ENCODE peak calls at places on chromosomes 11 and 22, in seven cellular contexts. X is MM.1S, P is GM23248, K is OCI-LY7, Z is HCT116, R is SK-N-SH, M is GM23338. O is an unnamed sample. For H3K9me2, the result is how much of the 10 kb centered on the place peaks cover.

GRCh38 chr11:17610402-17610894 is 63.4 kb downstream of the OTOG start:
- DNase-seq in P (no peak), K (no peak), R (no peak), Z (no peak), M (no peak), X (no peak), O (no peak)

GRCh38 chr22:39017596-39018365 is 3.1 kb upstream of the APOBEC3D start:
- DNase-seq in M (peak), R (no peak), Z (no peak), P (no peak), X (no peak), K (no peak), O (no peak)

GRCh38 chr22:46595545-46595944 is 24.6 kb upstream of the GRAMD4 start:
- DNase-seq in P (no peak), Z (no peak), X (no peak), M (no peak), R (no peak), K (no peak), O (no peak)

GRCh38 chr22:49628351-49629023 is 199.2 kb downstream of the BRD1 start:
- DNase-seq in X (no peak), P (no peak), M (no peak), K (no peak), Z (no peak), R (no peak), O (no peak)

GRCh38 chr11:981764-982163 is 54.8 kb downstream of the MUC6 start:
- DNase-seq in M (no peak), K (no peak), Z (no peak), P (no peak), X (no peak), R (no peak), O (no peak)

GRCh38 chr22:39170825-39171622 is 18.5 kb upstream of the CBX7 start:
- DNase-seq in P (peak), K (peak), Z (peak), R (peak), M (peak), X (peak), O (peak)

GRCh38 chr22:37213941-37214340 is 1.7 kb upstream of the SSTR3 start:
- DNase-seq in M (no peak), P (no peak), K (no peak), R (no peak), Z (no peak), X (no peak), O (no peak)

GRCh38 chr11:11027271-11027670 is 169.4 kb upstream of the ZBED5 start:
- DNase-seq in Z (no peak), R (no peak), K (no peak), X (no peak), P (peak), M (no peak), O (no peak)

GRCh38 chr11:43573233-43573632 is 107.3 kb upstream of the HSD17B12 start:
- DNase-seq in Z (peak), K (peak), M (peak), R (peak), P (peak), X (peak), O (no peak)

GRCh38 chr22:46671824-46672432 is 51.7 kb downstream of the GRAMD4 start:
- DNase-seq in R (no peak), K (peak), Z (no peak), X (no peak), P (no peak), M (no peak), O (no peak)

GRCh38 chr11:107819361-107820014 is 39.1 kb downstream of the SLC35F2 start:
- DNase-seq in K (no peak), R (no peak), Z (no peak), M (no peak), P (no peak), X (no peak), O (no peak)

GRCh38 chr11:15770798-15771414 is 585.4 kb downstream of the SOX6 start:
- DNase-seq in X (peak), P (peak), Z (peak), K (peak), M (peak), R (no peak), O (no peak)

GRCh38 chr11:61054513-61054912 is 47.8 kb upstream of the CD5 start:
- DNase-seq in R (no peak), Z (no peak), M (no peak), K (no peak), P (no peak), X (no peak), O (no peak)

GRCh38 chr11:57416436-57416835 is 10.5 kb downstream of the SLC43A3 start:
- DNase-seq in X (no peak), P (no peak), Z (no peak), K (no peak), R (no peak), M (no peak), O (no peak)

GRCh38 chr11:67522338-67522737 is 908 bp downstream of the CABP2 start:
- DNase-seq in K (no peak), M (no peak), X (no peak), P (no peak), R (no peak), Z (no peak), O (no peak)

GRCh38 chr11:134068829-134069425 is at the start of gene JAM3:
- DNase-seq in M (peak), X (peak), K (peak), R (peak), P (peak), Z (no peak), O (no peak)

GRCh38 chr11:68025047-68025446 is 5.4 kb upstream of the NDUFS8 start:
- DNase-seq in K (peak), P (no peak), Z (no peak), X (no peak), R (no peak), M (no peak), O (no peak)

GRCh38 chr11:37788141-37788877 is 1190.3 kb upstream of the RAG2 start:
- DNase-seq in P (no peak), K (no peak), Z (no peak), X (no peak), R (no peak), M (no peak), O (no peak)

GRCh38 chr22:22558972-22559603 is at the start of gene PRAME:
- DNase-seq in R (peak), Z (peak), P (peak), M (peak), X (peak), K (peak), O (peak)

GRCh38 chr11:2250485-2250884 is 19.9 kb downstream of the ASCL2 start:
- DNase-seq in Z (no peak), X (no peak), P (no peak), K (no peak), M (no peak), R (no peak), O (no peak)

GRCh38 chr11:95867105-95867504 is 56.8 kb downstream of the MTMR2 start:
- DNase-seq in R (no peak), K (no peak), P (no peak), M (no peak), X (no peak), Z (no peak), O (no peak)

GRCh38 chr22:28395920-28396447 is 283.7 kb downstream of the TTC28 start:
- DNase-seq in K (no peak), Z (no peak), P (peak), X (no peak), M (no peak), R (no peak), O (no peak)

GRCh38 chr11:124194696-124195418 is 11.7 kb downstream of the OR10D3 start:
- DNase-seq in K (peak), R (peak), Z (peak), P (peak), M (peak), X (peak), O (peak)

GRCh38 chr11:10351768-10352641 is 47.1 kb downstream of the ADM start:
- DNase-seq in Z (no peak), M (peak), K (no peak), R (peak), P (peak), X (no peak), O (peak)

GRCh38 chr11:1878134-1879031 is 13.3 kb downstream of the PRR33 start:
- DNase-seq in Z (no peak), K (no peak), M (no peak), X (no peak), P (no peak), R (peak), O (no peak)

GRCh38 chr11:35688023-35688422 is 25.4 kb downstream of the TRIM44 start:
- DNase-seq in M (no peak), P (peak), K (no peak), R (no peak), X (no peak), Z (no peak), O (no peak)

GRCh38 chr22:48951836-48952235 is 875.8 kb downstream of the BRD1 start:
- DNase-seq in X (no peak), Z (no peak), K (no peak), P (no peak), R (no peak), M (no peak), O (no peak)

GRCh38 chr22:49008682-49009235 is 818.9 kb downstream of the BRD1 start:
- DNase-seq in M (no peak), Z (no peak), P (no peak), X (no peak), K (no peak), R (no peak), O (no peak)

GRCh38 chr11:73100578-73100977 is 41.5 kb downstream of the FCHSD2 start:
- DNase-seq in P (no peak), Z (no peak), M (peak), R (no peak), X (no peak), K (no peak), O (no peak)

GRCh38 chr11:62104816-62105610 is 18.8 kb upstream of the INCENP start:
- DNase-seq in R (no peak), X (no peak), M (no peak), P (peak), K (no peak), Z (no peak), O (no peak)

GRCh38 chr22:30880181-30880601 is 88.4 kb downstream of the MORC2 start:
- DNase-seq in X (no peak), M (no peak), R (no peak), P (no peak), Z (no peak), K (no peak), O (no peak)

GRCh38 chr11:64763804-64764611 is 4.2 kb upstream of the PYGM start:
- DNase-seq in R (no peak), P (no peak), M (no peak), K (no peak), Z (no peak), X (no peak), O (no peak)

GRCh38 chr11:130383363-130384168 is 44.8 kb downstream of the ADAMTS8 start:
- DNase-seq in R (no peak), K (no peak), P (peak), Z (no peak), M (peak), X (no peak), O (peak)

GRCh38 chr22:47423266-47423665 is 660.8 kb downstream of the TBC1D22A start:
- DNase-seq in P (no peak), R (no peak), X (no peak), Z (no peak), M (no peak), K (no peak), O (no peak)

GRCh38 chr11:129937592-129938238 is 42.3 kb upstream of the NFRKB start:
- DNase-seq in R (no peak), M (peak), K (peak), P (no peak), Z (no peak), X (no peak), O (no peak)

GRCh38 chr11:99015634-99016454 is 4.9 kb upstream of the CNTN5 start:
- DNase-seq in M (peak), Z (peak), P (peak), X (peak), R (peak), K (peak), O (peak)

GRCh38 chr11:68071281-68072048 is 32.6 kb downstream of the TCIRG1 start:
- DNase-seq in Z (no peak), M (no peak), P (no peak), R (no peak), K (no peak), X (no peak), O (no peak)

GRCh38 chr22:26711205-26711958 is 54.0 kb downstream of the MIAT start:
- DNase-seq in M (no peak), Z (no peak), P (peak), K (peak), R (no peak), X (peak), O (no peak)

GRCh38 chr22:43305806-43306205 is 37.4 kb downstream of the SCUBE1 start:
- DNase-seq in X (no peak), M (no peak), P (no peak), Z (no peak), R (peak), K (no peak), O (no peak)

GRCh38 chr11:30522825-30523224 is 63.3 kb downstream of the MPPED2 start:
- DNase-seq in P (no peak), Z (no peak), R (no peak), K (no peak), M (no peak), X (no peak), O (no peak)

GRCh38 chr11:30521297-30522071 is 64.7 kb downstream of the MPPED2 start:
- DNase-seq in Z (no peak), R (no peak), K (no peak), P (no peak), X (no peak), M (no peak), O (no peak)

GRCh38 chr11:30527566-30527965 is 58.6 kb downstream of the MPPED2 start:
- DNase-seq in Z (no peak), M (no peak), R (no peak), P (no peak), K (no peak), X (no peak), O (no peak)

DNA sequence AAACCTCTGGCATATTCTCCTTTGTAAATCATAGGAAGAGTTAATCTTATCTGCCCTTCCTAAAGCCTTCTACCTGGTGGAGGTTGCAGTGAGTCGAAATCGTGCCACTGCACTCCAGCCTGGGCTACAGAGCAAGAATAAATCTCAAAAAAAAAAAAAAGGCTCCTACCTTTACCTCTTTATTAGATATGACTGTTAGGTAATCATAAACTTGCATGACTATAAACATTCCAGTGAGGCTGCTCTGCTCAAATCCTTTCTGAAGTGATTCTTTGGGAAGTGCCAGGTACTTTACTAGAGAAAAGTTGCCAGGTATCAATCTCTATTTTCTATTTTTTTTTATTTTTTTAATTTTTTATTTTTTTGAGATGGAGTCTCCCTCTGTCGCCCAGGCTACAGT is 59.6 kb downstream of the MPPED2 start:
- DNase-seq in M (no peak), P (no peak), Z (no peak), K (no peak), R (no peak), X (no peak), O (no peak)
- H3K9me2 ChIP-seq in M (under half), P (under half), Z (under half), K (under half), R (under half), X (under half), O (under half)

GRCh38 chr11:84870486-84870885 is 756.7 kb downstream of the DLG2 start:
- DNase-seq in M (no peak), P (no peak), K (no peak), R (no peak), Z (no peak), X (no peak), O (no peak)
- H3K9me2 ChIP-seq in M (under half), P (under half), K (under half), R (under half), Z (under half), X (under half), O (under half)

GRCh38 chr11:114301927-114302326 is 5.7 kb downstream of the NNMT start:
- DNase-seq in K (no peak), X (no peak), P (no peak), R (no peak), M (no peak), Z (no peak), O (no peak)
- H3K9me2 ChIP-seq in K (under half), X (under half), P (under half), R (under half), M (under half), Z (under half), O (under half)

DNA sequence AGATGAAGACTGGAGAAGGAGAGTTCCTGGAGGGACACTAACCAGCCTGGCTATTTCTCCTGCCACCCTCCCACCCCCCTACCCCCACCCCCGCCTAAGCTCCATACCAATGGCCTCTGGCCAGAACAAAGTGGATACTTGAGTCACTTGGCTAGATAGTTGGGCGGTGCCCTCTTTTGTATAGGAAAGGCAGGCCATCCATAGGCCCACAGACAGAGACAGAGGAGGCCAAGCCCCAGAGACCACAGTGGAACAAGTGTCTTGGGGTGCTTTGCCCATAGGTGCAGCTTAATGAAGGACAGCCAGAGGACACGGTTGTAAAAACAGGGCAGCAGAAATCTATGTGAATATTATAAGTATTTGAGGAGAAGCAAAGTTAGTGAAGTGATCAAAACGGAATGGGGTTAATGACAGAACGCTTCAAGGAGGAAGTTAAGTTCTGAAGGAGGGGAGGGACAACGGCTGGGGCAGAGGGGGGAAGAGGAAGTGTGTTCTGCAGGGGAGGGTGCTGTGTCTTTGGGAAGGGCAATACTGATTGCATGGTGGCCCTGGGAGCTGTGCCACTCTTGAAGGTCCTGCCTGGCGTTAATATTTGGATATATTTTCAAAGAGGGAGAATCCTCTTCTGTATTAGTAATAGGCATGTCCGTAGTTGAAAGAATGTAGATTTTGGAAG is 32.7 kb downstream of the FLI1 start:
- DNase-seq in K (peak), R (no peak), P (peak), M (no peak), Z (no peak), X (peak), O (no peak)
- H3K9me2 ChIP-seq in K (under half), R (under half), P (under half), M (under half), Z (under half), X (under half), O (under half)

GRCh38 chr11:125585486-125585885 is 7.2 kb upstream of the STT3A start:
- DNase-seq in P (no peak), K (no peak), Z (no peak), X (no peak), M (no peak), R (no peak), O (no peak)
- H3K9me2 ChIP-seq in P (under half), K (under half), Z (under half), X (under half), M (under half), R (under half), O (under half)

GRCh38 chr11:125337836-125338235 is 158.2 kb downstream of the FEZ1 start:
- DNase-seq in Z (no peak), P (peak), M (no peak), K (no peak), R (no peak), X (no peak), O (no peak)
- H3K9me2 ChIP-seq in Z (under half), P (under half), M (under half), K (under half), R (under half), X (under half), O (under half)

GRCh38 chr22:20951151-20951931 is 15.7 kb upstream of the AIFM3 start:
- DNase-seq in M (no peak), X (no peak), P (no peak), K (no peak), Z (no peak), R (no peak), O (no peak)
- H3K9me2 ChIP-seq in M (under half), X (under half), P (under half), K (under half), Z (under half), R (under half), O (under half)